ENCODE peak calls at places on chromosomes 16 and 17, in nine cellular contexts. One of them, this sample, is unnamed.

GRCh38 chr16:21156767-21157467 is 1.6 kb upstream of the LDAF1 start:
- DNase-seq in WTC11: peak; percentile 46
- DNase-seq in heart right ventricle: no peak
- DNase-seq in transverse colon: peak; percentile 30
- DNase-seq in Caki2: peak; percentile 82
- DNase-seq in activated CD4-positive, CD25-positive, alpha-beta regulatory T cell treated with anti-CD3 and anti-CD28 coated beads, Interleukin-2, amount 50 U/mL, for 72 hours: no peak
- DNase-seq in HuH-7.5: peak; percentile 61
- DNase-seq in astrocyte of the cerebellum: peak; percentile 55
- DNase-seq in fibroblast of villous mesenchyme: peak; percentile 82
- DNase-seq in this sample: peak; percentile 86

GRCh38 chr16:7405166-7405565 is 72.5 kb downstream of the RBFOX1 start:
- DNase-seq in heart right ventricle: peak; percentile 49
- DNase-seq in fibroblast of villous mesenchyme: no peak
- DNase-seq in activated CD4-positive, CD25-positive, alpha-beta regulatory T cell treated with anti-CD3 and anti-CD28 coated beads, Interleukin-2, amount 50 U/mL, for 72 hours: no peak
- DNase-seq in Caki2: no peak
- DNase-seq in WTC11: no peak
- DNase-seq in HuH-7.5: no peak
- DNase-seq in astrocyte of the cerebellum: no peak
- DNase-seq in transverse colon: no peak
- DNase-seq in this sample: peak; percentile 45

GRCh38 chr17:19706791-19707727 is 9.3 kb downstream of the SLC47A2 start:
- DNase-seq in HuH-7.5: no peak
- DNase-seq in heart right ventricle: no peak
- DNase-seq in WTC11: no peak
- DNase-seq in activated CD4-positive, CD25-positive, alpha-beta regulatory T cell treated with anti-CD3 and anti-CD28 coated beads, Interleukin-2, amount 50 U/mL, for 72 hours: no peak
- DNase-seq in astrocyte of the cerebellum: no peak
- DNase-seq in transverse colon: no peak
- DNase-seq in Caki2: no peak
- DNase-seq in fibroblast of villous mesenchyme: no peak
- DNase-seq in this sample: no peak

GRCh38 chr17:77404812-77405581 is 264.2 kb downstream of the SEC14L1 start:
- DNase-seq in fibroblast of villous mesenchyme: no peak
- DNase-seq in HuH-7.5: no peak
- DNase-seq in heart right ventricle: no peak
- DNase-seq in Caki2: no peak
- DNase-seq in activated CD4-positive, CD25-positive, alpha-beta regulatory T cell treated with anti-CD3 and anti-CD28 coated beads, Interleukin-2, amount 50 U/mL, for 72 hours: peak; percentile 78
- DNase-seq in transverse colon: peak; percentile 75
- DNase-seq in astrocyte of the cerebellum: no peak
- DNase-seq in WTC11: no peak
- DNase-seq in this sample: no peak

GRCh38 chr16:27917953-27918352 is 145.6 kb downstream of the GSG1L start:
- DNase-seq in fibroblast of villous mesenchyme: no peak
- DNase-seq in activated CD4-positive, CD25-positive, alpha-beta regulatory T cell treated with anti-CD3 and anti-CD28 coated beads, Interleukin-2, amount 50 U/mL, for 72 hours: no peak
- DNase-seq in WTC11: no peak
- DNase-seq in HuH-7.5: no peak
- DNase-seq in Caki2: no peak
- DNase-seq in heart right ventricle: no peak
- DNase-seq in transverse colon: no peak
- DNase-seq in astrocyte of the cerebellum: no peak
- DNase-seq in this sample: no peak

GRCh38 chr17:72931635-72932034 is 160.9 kb downstream of the SLC39A11 start:
- DNase-seq in heart right ventricle: no peak
- DNase-seq in WTC11: no peak
- DNase-seq in activated CD4-positive, CD25-positive, alpha-beta regulatory T cell treated with anti-CD3 and anti-CD28 coated beads, Interleukin-2, amount 50 U/mL, for 72 hours: no peak
- DNase-seq in fibroblast of villous mesenchyme: no peak
- DNase-seq in HuH-7.5: no peak
- DNase-seq in astrocyte of the cerebellum: no peak
- DNase-seq in transverse colon: no peak
- DNase-seq in Caki2: peak; percentile 73
- DNase-seq in this sample: no peak

GRCh38 chr16:12801511-12802042 is 2.1 kb downstream of the CPPED1 start:
- DNase-seq in fibroblast of villous mesenchyme: peak; percentile 94
- DNase-seq in astrocyte of the cerebellum: peak; percentile 16
- DNase-seq in HuH-7.5: no peak
- DNase-seq in WTC11: no peak
- DNase-seq in heart right ventricle: no peak
- DNase-seq in transverse colon: peak; percentile 18
- DNase-seq in Caki2: peak; percentile 51
- DNase-seq in activated CD4-positive, CD25-positive, alpha-beta regulatory T cell treated with anti-CD3 and anti-CD28 coated beads, Interleukin-2, amount 50 U/mL, for 72 hours: no peak
- DNase-seq in this sample: no peak

GRCh38 chr16:78396046-78396445 is 296.6 kb downstream of the WWOX start:
- DNase-seq in heart right ventricle: no peak
- DNase-seq in astrocyte of the cerebellum: no peak
- DNase-seq in transverse colon: no peak
- DNase-seq in Caki2: no peak
- DNase-seq in activated CD4-positive, CD25-positive, alpha-beta regulatory T cell treated with anti-CD3 and anti-CD28 coated beads, Interleukin-2, amount 50 U/mL, for 72 hours: no peak
- DNase-seq in fibroblast of villous mesenchyme: no peak
- DNase-seq in WTC11: no peak
- DNase-seq in HuH-7.5: no peak
- DNase-seq in this sample: peak; percentile 60

GRCh38 chr17:82047914-82048570 is 3.6 kb downstream of the RFNG start:
- DNase-seq in astrocyte of the cerebellum: no peak
- DNase-seq in HuH-7.5: no peak
- DNase-seq in WTC11: no peak
- DNase-seq in transverse colon: no peak
- DNase-seq in activated CD4-positive, CD25-positive, alpha-beta regulatory T cell treated with anti-CD3 and anti-CD28 coated beads, Interleukin-2, amount 50 U/mL, for 72 hours: no peak
- DNase-seq in heart right ventricle: no peak
- DNase-seq in fibroblast of villous mesenchyme: no peak
- DNase-seq in Caki2: no peak
- DNase-seq in this sample: no peak

GRCh38 chr16:684067-684794 is at the start of gene JMJD8:
- DNase-seq in astrocyte of the cerebellum: peak; percentile 78
- DNase-seq in fibroblast of villous mesenchyme: peak; percentile 95
- DNase-seq in transverse colon: peak; percentile 98
- DNase-seq in Caki2: peak; percentile 98
- DNase-seq in heart right ventricle: peak; percentile 99
- DNase-seq in WTC11: peak; percentile 96
- DNase-seq in HuH-7.5: peak; percentile 97
- DNase-seq in activated CD4-positive, CD25-positive, alpha-beta regulatory T cell treated with anti-CD3 and anti-CD28 coated beads, Interleukin-2, amount 50 U/mL, for 72 hours: peak; percentile 96
- DNase-seq in this sample: peak; percentile 97

GRCh38 chr17:7897773-7898172 is 9.2 kb downstream of the CHD3 start:
- DNase-seq in astrocyte of the cerebellum: no peak
- DNase-seq in fibroblast of villous mesenchyme: peak; percentile 83
- DNase-seq in transverse colon: peak; percentile 27
- DNase-seq in activated CD4-positive, CD25-positive, alpha-beta regulatory T cell treated with anti-CD3 and anti-CD28 coated beads, Interleukin-2, amount 50 U/mL, for 72 hours: no peak
- DNase-seq in WTC11: no peak
- DNase-seq in heart right ventricle: no peak
- DNase-seq in Caki2: no peak
- DNase-seq in HuH-7.5: peak; percentile 35
- DNase-seq in this sample: no peak

GRCh38 chr17:50927287-50927686 is 61.1 kb upstream of the TOB1 start:
- DNase-seq in HuH-7.5: no peak
- DNase-seq in astrocyte of the cerebellum: no peak
- DNase-seq in heart right ventricle: no peak
- DNase-seq in activated CD4-positive, CD25-positive, alpha-beta regulatory T cell treated with anti-CD3 and anti-CD28 coated beads, Interleukin-2, amount 50 U/mL, for 72 hours: no peak
- DNase-seq in transverse colon: no peak
- DNase-seq in fibroblast of villous mesenchyme: no peak
- DNase-seq in WTC11: no peak
- DNase-seq in Caki2: no peak
- DNase-seq in this sample: no peak

GRCh38 chr16:4523686-4524085 is 14.9 kb downstream of the CDIP1 start:
- DNase-seq in astrocyte of the cerebellum: no peak
- DNase-seq in Caki2: no peak
- DNase-seq in WTC11: no peak
- DNase-seq in activated CD4-positive, CD25-positive, alpha-beta regulatory T cell treated with anti-CD3 and anti-CD28 coated beads, Interleukin-2, amount 50 U/mL, for 72 hours: no peak
- DNase-seq in heart right ventricle: no peak
- DNase-seq in transverse colon: no peak
- DNase-seq in HuH-7.5: no peak
- DNase-seq in fibroblast of villous mesenchyme: no peak
- DNase-seq in this sample: no peak

GRCh38 chr16:81238296-81239011 is at the start of gene BCO1:
- DNase-seq in HuH-7.5: no peak
- DNase-seq in astrocyte of the cerebellum: peak; percentile 68
- DNase-seq in transverse colon: peak; percentile 31
- DNase-seq in heart right ventricle: no peak
- DNase-seq in Caki2: peak; percentile 88
- DNase-seq in activated CD4-positive, CD25-positive, alpha-beta regulatory T cell treated with anti-CD3 and anti-CD28 coated beads, Interleukin-2, amount 50 U/mL, for 72 hours: no peak
- DNase-seq in fibroblast of villous mesenchyme: peak; percentile 77
- DNase-seq in WTC11: peak; percentile 19
- DNase-seq in this sample: peak; percentile 73

GRCh38 chr17:7834554-7834890 is 505 bp downstream of the KDM6B start:
- DNase-seq in heart right ventricle: peak; percentile 73
- DNase-seq in HuH-7.5: peak; percentile 48
- DNase-seq in fibroblast of villous mesenchyme: peak; percentile 62
- DNase-seq in activated CD4-positive, CD25-positive, alpha-beta regulatory T cell treated with anti-CD3 and anti-CD28 coated beads, Interleukin-2, amount 50 U/mL, for 72 hours: peak; percentile 63
- DNase-seq in transverse colon: peak; percentile 84
- DNase-seq in WTC11: no peak
- DNase-seq in Caki2: peak; percentile 56
- DNase-seq in astrocyte of the cerebellum: no peak
- DNase-seq in this sample: peak; percentile 48

GRCh38 chr16:19212059-19212458 is 44.0 kb downstream of the SYT17 start:
- DNase-seq in activated CD4-positive, CD25-positive, alpha-beta regulatory T cell treated with anti-CD3 and anti-CD28 coated beads, Interleukin-2, amount 50 U/mL, for 72 hours: no peak
- DNase-seq in WTC11: no peak
- DNase-seq in astrocyte of the cerebellum: no peak
- DNase-seq in heart right ventricle: no peak
- DNase-seq in fibroblast of villous mesenchyme: no peak
- DNase-seq in Caki2: no peak
- DNase-seq in HuH-7.5: no peak
- DNase-seq in transverse colon: no peak
- DNase-seq in this sample: no peak

GRCh38 chr17:65143899-65144590 is 6.9 kb downstream of the RGS9 start:
- DNase-seq in transverse colon: no peak
- DNase-seq in heart right ventricle: no peak
- DNase-seq in activated CD4-positive, CD25-positive, alpha-beta regulatory T cell treated with anti-CD3 and anti-CD28 coated beads, Interleukin-2, amount 50 U/mL, for 72 hours: no peak
- DNase-seq in Caki2: no peak
- DNase-seq in WTC11: no peak
- DNase-seq in fibroblast of villous mesenchyme: no peak
- DNase-seq in HuH-7.5: no peak
- DNase-seq in astrocyte of the cerebellum: peak; percentile 4
- DNase-seq in this sample: no peak

GRCh38 chr16:21001262-21001661 is 100.7 kb downstream of the LYRM1 start:
- DNase-seq in activated CD4-positive, CD25-positive, alpha-beta regulatory T cell treated with anti-CD3 and anti-CD28 coated beads, Interleukin-2, amount 50 U/mL, for 72 hours: no peak
- DNase-seq in heart right ventricle: no peak
- DNase-seq in HuH-7.5: peak; percentile 17
- DNase-seq in WTC11: peak; percentile 64
- DNase-seq in astrocyte of the cerebellum: no peak
- DNase-seq in transverse colon: peak; percentile 29
- DNase-seq in fibroblast of villous mesenchyme: peak; percentile 16
- DNase-seq in Caki2: no peak
- DNase-seq in this sample: peak; percentile 80

GRCh38 chr17:330993-331701 is 21.5 kb downstream of the RPH3AL start:
- DNase-seq in transverse colon: peak; percentile 29
- DNase-seq in HuH-7.5: no peak
- DNase-seq in activated CD4-positive, CD25-positive, alpha-beta regulatory T cell treated with anti-CD3 and anti-CD28 coated beads, Interleukin-2, amount 50 U/mL, for 72 hours: no peak
- DNase-seq in heart right ventricle: peak; percentile 73
- DNase-seq in fibroblast of villous mesenchyme: peak; percentile 19
- DNase-seq in WTC11: no peak
- DNase-seq in astrocyte of the cerebellum: no peak
- DNase-seq in Caki2: no peak
- DNase-seq in this sample: no peak

GRCh38 chr16:86375370-86375769 is 135.0 kb upstream of the FOXF1 start:
- DNase-seq in heart right ventricle: no peak
- DNase-seq in activated CD4-positive, CD25-positive, alpha-beta regulatory T cell treated with anti-CD3 and anti-CD28 coated beads, Interleukin-2, amount 50 U/mL, for 72 hours: no peak
- DNase-seq in astrocyte of the cerebellum: no peak
- DNase-seq in WTC11: no peak
- DNase-seq in transverse colon: no peak
- DNase-seq in HuH-7.5: no peak
- DNase-seq in Caki2: no peak
- DNase-seq in fibroblast of villous mesenchyme: peak; percentile 74
- DNase-seq in this sample: no peak

GRCh38 chr17:142876-143784 is 5.8 kb downstream of the SCGB1C2 start:
- DNase-seq in activated CD4-positive, CD25-positive, alpha-beta regulatory T cell treated with anti-CD3 and anti-CD28 coated beads, Interleukin-2, amount 50 U/mL, for 72 hours: no peak
- DNase-seq in astrocyte of the cerebellum: no peak
- DNase-seq in Caki2: no peak
- DNase-seq in transverse colon: no peak
- DNase-seq in WTC11: no peak
- DNase-seq in heart right ventricle: no peak
- DNase-seq in HuH-7.5: no peak
- DNase-seq in fibroblast of villous mesenchyme: no peak
- DNase-seq in this sample: no peak

GRCh38 chr17:50101346-50102163 is 6.4 kb downstream of the PDK2 start:
- DNase-seq in activated CD4-positive, CD25-positive, alpha-beta regulatory T cell treated with anti-CD3 and anti-CD28 coated beads, Interleukin-2, amount 50 U/mL, for 72 hours: no peak
- DNase-seq in WTC11: no peak
- DNase-seq in transverse colon: peak; percentile 87
- DNase-seq in HuH-7.5: no peak
- DNase-seq in Caki2: peak; percentile 73
- DNase-seq in heart right ventricle: peak; percentile 49
- DNase-seq in fibroblast of villous mesenchyme: peak; percentile 67
- DNase-seq in astrocyte of the cerebellum: no peak
- DNase-seq in this sample: peak; percentile 39

GRCh38 chr17:80605326-80606066 is 60.9 kb downstream of the RPTOR start:
- DNase-seq in WTC11: no peak
- DNase-seq in heart right ventricle: no peak
- DNase-seq in transverse colon: no peak
- DNase-seq in HuH-7.5: no peak
- DNase-seq in activated CD4-positive, CD25-positive, alpha-beta regulatory T cell treated with anti-CD3 and anti-CD28 coated beads, Interleukin-2, amount 50 U/mL, for 72 hours: peak; percentile 60
- DNase-seq in Caki2: peak; percentile 84
- DNase-seq in astrocyte of the cerebellum: no peak
- DNase-seq in fibroblast of villous mesenchyme: peak; percentile 66
- DNase-seq in this sample: no peak

GRCh38 chr17:4499431-4500187 is 928 bp downstream of the SPNS2 start:
- DNase-seq in fibroblast of villous mesenchyme: no peak
- DNase-seq in transverse colon: no peak
- DNase-seq in WTC11: peak; percentile 44
- DNase-seq in activated CD4-positive, CD25-positive, alpha-beta regulatory T cell treated with anti-CD3 and anti-CD28 coated beads, Interleukin-2, amount 50 U/mL, for 72 hours: no peak
- DNase-seq in astrocyte of the cerebellum: no peak
- DNase-seq in heart right ventricle: peak; percentile 42
- DNase-seq in HuH-7.5: peak; percentile 29
- DNase-seq in Caki2: no peak
- DNase-seq in this sample: peak; percentile 66

This sample was measured in GM23338.